ENCODE peak calls at places on chromosomes 13 and 19, in six cellular contexts. One of them, this sample, is unnamed.

GRCh38 chr19:15453091-15453498 is 3.3 kb upstream of the WIZ start:
- DNase-seq in midbrain: no peak
- DNase-seq in effector memory CD8-positive, alpha-beta T cell: no peak
- DNase-seq in stimulated activated CD4-positive, alpha-beta T cell treated with anti-CD3 and anti-CD28 coated beads, TNF-alpha, amount 100 ng/mL, for 24 hours: no peak
- DNase-seq in stimulated activated CD8-positive, alpha-beta memory T cell treated with anti-CD3 and anti-CD28 coated beads, Interleukin-4, amount 100 ng/mL, for 4 hours: no peak
- DNase-seq in cardiac fibroblast: no peak
- DNase-seq in this sample: no peak

GRCh38 chr13:31072041-31072440 is 89.7 kb downstream of the HSPH1 start:
- DNase-seq in stimulated activated CD4-positive, alpha-beta T cell treated with anti-CD3 and anti-CD28 coated beads, TNF-alpha, amount 100 ng/mL, for 24 hours: no peak
- DNase-seq in effector memory CD8-positive, alpha-beta T cell: no peak
- DNase-seq in midbrain: no peak
- DNase-seq in cardiac fibroblast: peak; percentile 50
- DNase-seq in stimulated activated CD8-positive, alpha-beta memory T cell treated with anti-CD3 and anti-CD28 coated beads, Interleukin-4, amount 100 ng/mL, for 4 hours: no peak
- DNase-seq in this sample: no peak

GRCh38 chr19:39660661-39661060 is 4.9 kb downstream of the LGALS16 start:
- DNase-seq in stimulated activated CD8-positive, alpha-beta memory T cell treated with anti-CD3 and anti-CD28 coated beads, Interleukin-4, amount 100 ng/mL, for 4 hours: no peak
- DNase-seq in cardiac fibroblast: no peak
- DNase-seq in midbrain: no peak
- DNase-seq in effector memory CD8-positive, alpha-beta T cell: no peak
- DNase-seq in stimulated activated CD4-positive, alpha-beta T cell treated with anti-CD3 and anti-CD28 coated beads, TNF-alpha, amount 100 ng/mL, for 24 hours: no peak
- DNase-seq in this sample: no peak

GRCh38 chr19:34555447-34555846 is 73.9 kb downstream of the WTIP start:
- DNase-seq in stimulated activated CD4-positive, alpha-beta T cell treated with anti-CD3 and anti-CD28 coated beads, TNF-alpha, amount 100 ng/mL, for 24 hours: no peak
- DNase-seq in effector memory CD8-positive, alpha-beta T cell: no peak
- DNase-seq in stimulated activated CD8-positive, alpha-beta memory T cell treated with anti-CD3 and anti-CD28 coated beads, Interleukin-4, amount 100 ng/mL, for 4 hours: no peak
- DNase-seq in midbrain: no peak
- DNase-seq in cardiac fibroblast: peak; percentile 31
- DNase-seq in this sample: no peak

GRCh38 chr13:49304763-49305695 is 57.3 kb downstream of the CDADC1 start:
- DNase-seq in stimulated activated CD8-positive, alpha-beta memory T cell treated with anti-CD3 and anti-CD28 coated beads, Interleukin-4, amount 100 ng/mL, for 4 hours: no peak
- DNase-seq in effector memory CD8-positive, alpha-beta T cell: no peak
- DNase-seq in stimulated activated CD4-positive, alpha-beta T cell treated with anti-CD3 and anti-CD28 coated beads, TNF-alpha, amount 100 ng/mL, for 24 hours: no peak
- DNase-seq in cardiac fibroblast: no peak
- DNase-seq in midbrain: no peak
- DNase-seq in this sample: no peak

GRCh38 chr19:39403331-39404312 is 3.0 kb upstream of the ZFP36 start:
- DNase-seq in cardiac fibroblast: peak; percentile 98
- DNase-seq in stimulated activated CD4-positive, alpha-beta T cell treated with anti-CD3 and anti-CD28 coated beads, TNF-alpha, amount 100 ng/mL, for 24 hours: peak; percentile 92
- DNase-seq in effector memory CD8-positive, alpha-beta T cell: peak; percentile 98
- DNase-seq in stimulated activated CD8-positive, alpha-beta memory T cell treated with anti-CD3 and anti-CD28 coated beads, Interleukin-4, amount 100 ng/mL, for 4 hours: peak; percentile 96
- DNase-seq in midbrain: peak; percentile 72
- DNase-seq in this sample: peak; percentile 98

GRCh38 chr13:24185591-24186232 is 25.2 kb downstream of the SPATA13 start:
- DNase-seq in stimulated activated CD4-positive, alpha-beta T cell treated with anti-CD3 and anti-CD28 coated beads, TNF-alpha, amount 100 ng/mL, for 24 hours: no peak
- DNase-seq in stimulated activated CD8-positive, alpha-beta memory T cell treated with anti-CD3 and anti-CD28 coated beads, Interleukin-4, amount 100 ng/mL, for 4 hours: no peak
- DNase-seq in midbrain: no peak
- DNase-seq in cardiac fibroblast: peak; percentile 22
- DNase-seq in effector memory CD8-positive, alpha-beta T cell: no peak
- DNase-seq in this sample: no peak

GRCh38 chr13:25738342-25738771 is 313.5 kb downstream of the SHISA2 start:
- DNase-seq in midbrain: no peak
- DNase-seq in stimulated activated CD4-positive, alpha-beta T cell treated with anti-CD3 and anti-CD28 coated beads, TNF-alpha, amount 100 ng/mL, for 24 hours: no peak
- DNase-seq in cardiac fibroblast: no peak
- DNase-seq in stimulated activated CD8-positive, alpha-beta memory T cell treated with anti-CD3 and anti-CD28 coated beads, Interleukin-4, amount 100 ng/mL, for 4 hours: no peak
- DNase-seq in effector memory CD8-positive, alpha-beta T cell: no peak
- DNase-seq in this sample: no peak

GRCh38 chr13:51639171-51639570 is 54.9 kb downstream of the WDFY2 start:
- DNase-seq in stimulated activated CD4-positive, alpha-beta T cell treated with anti-CD3 and anti-CD28 coated beads, TNF-alpha, amount 100 ng/mL, for 24 hours: no peak
- DNase-seq in stimulated activated CD8-positive, alpha-beta memory T cell treated with anti-CD3 and anti-CD28 coated beads, Interleukin-4, amount 100 ng/mL, for 4 hours: no peak
- DNase-seq in effector memory CD8-positive, alpha-beta T cell: no peak
- DNase-seq in midbrain: no peak
- DNase-seq in cardiac fibroblast: no peak
- DNase-seq in this sample: no peak